ENCODE peak calls at places on chromosomes 13 and 19, in eight cellular contexts. B, C, Y, Q, M, S, U and E are unnamed samples.
A peak's percentile ranks its signal among the peaks of the same experiment; 100 is the strongest.

GRCh38 chr13:39618546-39618945 is 15.6 kb upstream of the LHFPL6 start:
- DNase-seq in B (no peak), C (no peak), Y (no peak), Q (no peak), M (no peak), S (no peak), U (no peak), E (no peak)

GRCh38 chr19:29040951-29041350 is 172.0 kb downstream of the UQCRFS1 start:
- DNase-seq in B (no peak), C (no peak), Y (no peak), Q (no peak), M (no peak), S (no peak), U (no peak), E (no peak)

GRCh38 chr19:46470376-46470775 is 987 bp downstream of the PNMA8A start:
- DNase-seq in B (no peak), C (no peak), Y (peak; percentile 67), Q (no peak), M (no peak), S (no peak), U (no peak), E (no peak)

GRCh38 chr13:49545661-49546060 is 39.7 kb downstream of the RCBTB1 start:
- DNase-seq in B (no peak), C (no peak), Y (no peak), Q (no peak), M (no peak), S (no peak), U (no peak), E (no peak)

GRCh38 chr19:7857727-7858701 is 16.2 kb downstream of the PRR36 start:
- DNase-seq in B (no peak), C (no peak), Y (no peak), Q (no peak), M (peak; percentile 72), S (no peak), U (peak; percentile 64), E (no peak)

GRCh38 chr13:110483386-110483785 is 78.1 kb downstream of the RAB20 start:
- DNase-seq in B (no peak), C (no peak), Y (peak; percentile 18), Q (no peak), M (no peak), S (no peak), U (no peak), E (no peak)

GRCh38 chr19:11138659-11139526 is 16.7 kb downstream of the SPC24 start:
- DNase-seq in B (peak; percentile 89), C (peak; percentile 85), Y (peak; percentile 96), Q (no peak), M (peak; percentile 86), S (peak; percentile 47), U (peak; percentile 88), E (no peak)

GRCh38 chr19:17105548-17105947 is 30.0 kb downstream of the MYO9B start:
- DNase-seq in B (no peak), C (no peak), Y (no peak), Q (no peak), M (no peak), S (no peak), U (no peak), E (no peak)

GRCh38 chr13:60019119-60019993 is 144.4 kb downstream of the DIAPH3 start:
- DNase-seq in B (no peak), C (no peak), Y (no peak), Q (no peak), M (no peak), S (no peak), U (no peak), E (no peak)

GRCh38 chr19:14053032-14053431 is 8.8 kb downstream of the PALM3 start:
- DNase-seq in B (no peak), C (no peak), Y (no peak), Q (no peak), M (no peak), S (no peak), U (no peak), E (no peak)

GRCh38 chr13:23470706-23471610 is 37.5 kb upstream of the SACS start:
- DNase-seq in B (no peak), C (no peak), Y (no peak), Q (no peak), M (no peak), S (no peak), U (no peak), E (no peak)

GRCh38 chr13:77328819-77329132 is 1.9 kb upstream of the MYCBP2 start:
- DNase-seq in B (no peak), C (no peak), Y (no peak), Q (no peak), M (no peak), S (no peak), U (no peak), E (no peak)

GRCh38 chr19:11766597-11767591 is at the start of gene ZNF441:
- DNase-seq in B (peak; percentile 95), C (peak; percentile 99), Y (peak; percentile 99), Q (peak; percentile 87), M (peak; percentile 98), S (peak; percentile 93), U (peak; percentile 97), E (peak; percentile 84)

GRCh38 chr19:46190489-46190888 is 39.1 kb upstream of the IGFL1 start:
- DNase-seq in B (no peak), C (no peak), Y (no peak), Q (no peak), M (no peak), S (no peak), U (no peak), E (no peak)

GRCh38 chr13:48275507-48275906 is 28.0 kb upstream of the RB1 start:
- DNase-seq in B (no peak), C (no peak), Y (no peak), Q (no peak), M (no peak), S (no peak), U (no peak), E (no peak)

GRCh38 chr13:40974460-40975407 is 44.4 kb downstream of the ELF1 start:
- DNase-seq in B (no peak), C (no peak), Y (no peak), Q (peak; percentile 52), M (peak; percentile 58), S (no peak), U (no peak), E (peak; percentile 60)

GRCh38 chr13:52652170-52652979 is at the start of gene SUGT1:
- DNase-seq in B (peak; percentile 96), C (peak; percentile 98), Y (peak; percentile 99), Q (peak; percentile 95), M (peak; percentile 99), S (peak; percentile 90), U (peak; percentile 100), E (peak; percentile 97)
- H3K27ac ChIP-seq in B (peak within 1 kb of the TSS; percentile 98), C (peak within 1 kb of the TSS; percentile 99), Y (peak within 1 kb of the TSS; percentile 100), Q (peak within 1 kb of the TSS; percentile 94), M (peak within 1 kb of the TSS; percentile 98), S (peak within 1 kb of the TSS; percentile 99), U (peak within 1 kb of the TSS; percentile 98), E (peak within 1 kb of the TSS; percentile 96)

DNA sequence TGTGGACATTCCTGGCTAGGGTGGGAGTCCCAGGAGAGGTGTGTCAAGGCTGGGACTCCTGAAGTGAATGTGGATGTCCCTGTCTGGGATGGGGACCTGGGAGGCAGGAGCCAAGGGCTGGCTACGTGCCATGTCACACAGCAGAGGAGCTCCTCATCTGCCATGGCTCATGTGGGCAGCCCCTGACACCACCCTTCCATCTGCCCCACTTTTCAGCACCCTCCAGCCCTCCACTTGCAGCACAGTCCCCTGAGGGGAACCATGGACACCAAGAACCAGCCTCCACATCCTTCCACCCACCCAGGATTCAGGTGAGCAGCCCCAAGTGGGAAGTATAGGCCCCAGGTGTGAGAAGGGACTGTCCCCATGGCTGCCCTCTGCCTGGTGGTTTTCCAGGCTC is 1.7 kb downstream of the ZNF446 start:
- DNase-seq in B (no peak), C (no peak), Y (peak; percentile 66), Q (no peak), M (no peak), S (no peak), U (peak; percentile 45), E (no peak)
- H3K27ac ChIP-seq in B (no peak overlapping the region), C (no peak overlapping the region), Y (no peak overlapping the region), Q (no peak overlapping the region), M (no peak overlapping the region), S (no peak overlapping the region), U (no peak overlapping the region), E (no peak overlapping the region)

DNA sequence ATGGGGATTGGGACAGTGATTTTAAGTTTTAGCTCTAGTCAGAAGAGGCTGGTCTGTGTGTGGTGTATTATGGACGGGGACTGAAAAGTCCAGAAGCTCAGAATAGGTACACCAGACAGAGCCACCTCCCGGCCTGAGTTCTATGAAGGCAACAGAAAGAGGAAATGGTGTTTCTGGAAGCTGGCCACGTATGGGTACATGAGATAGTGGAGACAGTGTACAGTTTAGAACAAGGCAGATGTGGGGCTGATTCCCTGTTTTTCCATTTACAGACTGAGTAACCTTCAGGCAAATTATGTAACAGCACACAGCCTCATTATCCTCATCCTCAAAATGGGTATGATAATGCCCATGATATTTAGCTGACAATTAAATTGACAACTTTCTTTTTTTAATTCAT is 1.3 kb downstream of the ZNF175 start:
- DNase-seq in B (no peak), C (no peak), Y (no peak), Q (no peak), M (no peak), S (no peak), U (no peak), E (no peak)
- H3K27ac ChIP-seq in B (no peak overlapping the region), C (no peak overlapping the region), Y (no peak overlapping the region), Q (no peak overlapping the region), M (no peak overlapping the region), S (no peak overlapping the region), U (no peak overlapping the region), E (no peak overlapping the region)

GRCh38 chr13:31639443-31640163 is 99.7 kb upstream of the RXFP2 start:
- DNase-seq in B (no peak), C (no peak), Y (no peak), Q (no peak), M (no peak), S (no peak), U (no peak), E (no peak)

DNA sequence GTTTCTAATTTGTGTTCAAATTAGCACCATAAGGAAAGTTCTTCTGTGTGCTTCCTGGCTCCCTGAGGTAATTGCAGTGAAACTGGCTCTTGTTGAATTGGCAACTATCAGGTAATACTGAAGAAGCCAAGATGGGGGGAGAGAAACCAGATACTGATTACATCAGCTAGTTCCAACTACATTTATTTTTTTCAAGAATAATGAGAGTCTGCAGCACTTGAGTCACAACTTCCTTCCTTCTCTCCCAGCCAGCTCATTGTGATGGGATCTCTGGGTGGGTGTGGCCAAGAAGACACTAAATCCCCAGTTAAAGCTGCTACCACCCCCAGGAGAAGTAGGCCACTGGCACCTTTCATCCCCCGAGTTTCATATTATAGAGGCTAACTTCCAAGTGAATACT is 100.7 kb upstream of the RXFP2 start:
- DNase-seq in B (no peak), C (no peak), Y (no peak), Q (no peak), M (no peak), S (no peak), U (no peak), E (no peak)
- H3K27ac ChIP-seq in B (no peak overlapping the region), C (no peak overlapping the region), Y (no peak overlapping the region), Q (no peak overlapping the region), M (no peak overlapping the region), S (no peak overlapping the region), U (no peak overlapping the region), E (no peak overlapping the region)

DNA sequence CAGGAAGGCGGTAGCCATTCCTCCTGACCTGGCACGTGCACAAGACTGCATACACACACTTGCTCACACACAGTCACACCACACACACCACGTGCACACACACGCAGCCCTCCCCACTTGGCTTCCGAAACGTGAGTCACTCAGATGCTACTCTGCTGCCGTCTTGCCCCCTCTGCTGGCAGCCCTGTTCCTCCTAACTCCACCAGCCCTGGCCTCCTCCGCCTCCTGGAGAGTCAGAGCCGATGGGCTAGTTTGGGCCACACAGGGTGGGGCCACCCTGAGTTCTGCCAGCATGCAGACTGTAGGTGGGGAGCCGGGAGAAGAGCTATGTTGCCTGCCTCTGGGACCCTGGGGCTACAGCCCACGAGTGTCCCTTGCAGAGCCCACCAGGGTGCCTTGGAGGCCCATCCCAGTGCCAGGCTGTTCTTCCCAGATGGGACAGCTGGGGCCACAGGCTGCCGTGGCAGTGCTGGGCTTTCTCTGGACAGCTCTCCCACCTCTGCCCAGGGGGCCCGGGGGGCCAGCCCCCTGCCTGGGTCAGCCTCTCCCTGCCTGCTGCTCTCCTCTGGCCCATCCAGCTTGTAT is 12.1 kb downstream of the PIN1 start:
- DNase-seq in B (peak; percentile 69), C (no peak), Y (no peak), Q (no peak), M (peak; percentile 73), S (peak; percentile 44), U (no peak), E (no peak)
- H3K27ac ChIP-seq in B (no peak overlapping the region), C (no peak overlapping the region), Y (no peak overlapping the region), Q (no peak overlapping the region), M (no peak overlapping the region), S (no peak overlapping the region), U (no peak overlapping the region), E (no peak overlapping the region)